ENCODE peak calls at places on chromosomes 5 and 9, in five cellular contexts. One of them, this sample, is unnamed.

GRCh38 chr9:137130176-137130755 is 8.7 kb upstream of the GRIN1 start:
- DNase-seq in A549: no peak
- DNase-seq in SK-N-SH: peak
- DNase-seq in IMR-90: no peak
- DNase-seq in GM12878: no peak
- DNase-seq in this sample: no peak

GRCh38 chr5:140870221-140871201 is 1.8 kb downstream of the PCDHA11 start:
- DNase-seq in A549: no peak
- DNase-seq in SK-N-SH: no peak
- DNase-seq in IMR-90: no peak
- DNase-seq in GM12878: no peak
- DNase-seq in this sample: no peak

GRCh38 chr5:54985301-54986268 is at the start of gene ESM1:
- DNase-seq in A549: no peak
- DNase-seq in SK-N-SH: no peak
- DNase-seq in IMR-90: peak
- DNase-seq in GM12878: no peak
- DNase-seq in this sample: no peak

GRCh38 chr5:11700376-11700775 is 203.9 kb downstream of the CTNND2 start:
- DNase-seq in A549: no peak
- DNase-seq in SK-N-SH: no peak
- DNase-seq in IMR-90: no peak
- DNase-seq in GM12878: no peak
- DNase-seq in this sample: no peak

GRCh38 chr5:177296581-177296980 is 6.9 kb downstream of the RAB24 start:
- DNase-seq in A549: no peak
- DNase-seq in SK-N-SH: no peak
- DNase-seq in IMR-90: no peak
- DNase-seq in GM12878: no peak
- DNase-seq in this sample: no peak

GRCh38 chr9:88462191-88462590 is 72.8 kb upstream of the NXNL2 start:
- DNase-seq in A549: no peak
- DNase-seq in SK-N-SH: no peak
- DNase-seq in IMR-90: peak
- DNase-seq in GM12878: no peak
- DNase-seq in this sample: no peak

GRCh38 chr9:9560382-9561035 is 1052.3 kb downstream of the PTPRD start:
- DNase-seq in A549: no peak
- DNase-seq in SK-N-SH: no peak
- DNase-seq in IMR-90: no peak
- DNase-seq in GM12878: no peak
- DNase-seq in this sample: no peak

GRCh38 chr5:180636016-180636402 is 13.4 kb downstream of the FLT4 start:
- DNase-seq in A549: no peak
- DNase-seq in SK-N-SH: no peak
- DNase-seq in IMR-90: no peak
- DNase-seq in GM12878: no peak
- DNase-seq in this sample: no peak

GRCh38 chr9:9117866-9118265 is 1318.3 kb upstream of the DMAC1 start:
- DNase-seq in A549: no peak
- DNase-seq in SK-N-SH: no peak
- DNase-seq in IMR-90: no peak
- DNase-seq in GM12878: no peak
- DNase-seq in this sample: no peak

GRCh38 chr5:35198096-35198495 is 32.2 kb downstream of the PRLR start:
- DNase-seq in A549: no peak
- DNase-seq in SK-N-SH: peak
- DNase-seq in IMR-90: peak
- DNase-seq in GM12878: no peak
- DNase-seq in this sample: no peak

GRCh38 chr5:107796797-107797196 is 126.1 kb upstream of the EFNA5 start:
- DNase-seq in A549: no peak
- DNase-seq in SK-N-SH: no peak
- DNase-seq in IMR-90: peak
- DNase-seq in GM12878: no peak
- DNase-seq in this sample: no peak

GRCh38 chr9:129197978-129198736 is 20.1 kb upstream of the IER5L start:
- DNase-seq in A549: no peak
- DNase-seq in SK-N-SH: no peak
- DNase-seq in IMR-90: peak
- DNase-seq in GM12878: no peak
- DNase-seq in this sample: no peak

GRCh38 chr5:64164166-64164565 is 1.5 kb upstream of the RNF180 start:
- DNase-seq in A549: no peak
- DNase-seq in SK-N-SH: no peak
- DNase-seq in IMR-90: no peak
- DNase-seq in GM12878: no peak
- DNase-seq in this sample: no peak

GRCh38 chr9:91246842-91247241 is 114.9 kb downstream of the AUH start:
- DNase-seq in A549: no peak
- DNase-seq in SK-N-SH: no peak
- DNase-seq in IMR-90: peak
- DNase-seq in GM12878: no peak
- DNase-seq in this sample: no peak

GRCh38 chr9:33782395-33783152 is 12.8 kb upstream of the PRSS3 start:
- DNase-seq in A549: no peak
- DNase-seq in SK-N-SH: no peak
- DNase-seq in IMR-90: peak
- DNase-seq in GM12878: no peak
- DNase-seq in this sample: no peak

GRCh38 chr5:122471031-122471751 is 159.2 kb downstream of the SNCAIP start:
- DNase-seq in A549: no peak
- DNase-seq in SK-N-SH: no peak
- DNase-seq in IMR-90: no peak
- DNase-seq in GM12878: no peak
- DNase-seq in this sample: no peak

GRCh38 chr5:171630047-171630669 is 155.5 kb upstream of the SMIM23 start:
- DNase-seq in A549: peak
- DNase-seq in SK-N-SH: peak
- DNase-seq in IMR-90: peak
- DNase-seq in GM12878: no peak
- DNase-seq in this sample: peak

GRCh38 chr5:96127538-96127937 is 165.9 kb upstream of the ELL2 start:
- DNase-seq in A549: no peak
- DNase-seq in SK-N-SH: no peak
- DNase-seq in IMR-90: no peak
- DNase-seq in GM12878: no peak
- DNase-seq in this sample: no peak

GRCh38 chr5:62720036-62720441 is 141.4 kb downstream of the LRRC70 start:
- DNase-seq in A549: peak
- DNase-seq in SK-N-SH: peak
- DNase-seq in IMR-90: peak
- DNase-seq in GM12878: peak
- DNase-seq in this sample: peak

GRCh38 chr9:131122158-131122557 is 3.2 kb upstream of the NUP214 start:
- DNase-seq in A549: no peak
- DNase-seq in SK-N-SH: no peak
- DNase-seq in IMR-90: no peak
- DNase-seq in GM12878: no peak
- DNase-seq in this sample: no peak

GRCh38 chr5:74042559-74043357 is 416.8 kb downstream of the ARHGEF28 start:
- DNase-seq in A549: no peak
- DNase-seq in SK-N-SH: no peak
- DNase-seq in IMR-90: peak
- DNase-seq in GM12878: no peak
- DNase-seq in this sample: no peak

GRCh38 chr5:66299463-66299862 is 155.4 kb downstream of the SREK1 start:
- DNase-seq in A549: no peak
- DNase-seq in SK-N-SH: no peak
- DNase-seq in IMR-90: no peak
- DNase-seq in GM12878: no peak
- DNase-seq in this sample: no peak

GRCh38 chr9:114616684-114617520 is 5.8 kb downstream of the TMEM268 start:
- DNase-seq in A549: no peak
- DNase-seq in SK-N-SH: no peak
- DNase-seq in IMR-90: no peak
- DNase-seq in GM12878: peak
- DNase-seq in this sample: peak

GRCh38 chr5:138488481-138488945 is 23.2 kb downstream of the EGR1 start:
- DNase-seq in A549: no peak
- DNase-seq in SK-N-SH: no peak
- DNase-seq in IMR-90: peak
- DNase-seq in GM12878: no peak
- DNase-seq in this sample: peak

GRCh38 chr5:83488271-83488670 is 16.7 kb downstream of the VCAN start:
- DNase-seq in A549: no peak
- DNase-seq in SK-N-SH: no peak
- DNase-seq in IMR-90: peak
- DNase-seq in GM12878: no peak
- DNase-seq in this sample: no peak

GRCh38 chr5:107513337-107514125 is 157.2 kb downstream of the EFNA5 start:
- DNase-seq in A549: no peak
- DNase-seq in SK-N-SH: no peak
- DNase-seq in IMR-90: no peak
- DNase-seq in GM12878: peak
- DNase-seq in this sample: no peak

GRCh38 chr9:131449276-131449675 is 53.4 kb upstream of the POMT1 start:
- DNase-seq in A549: no peak
- DNase-seq in SK-N-SH: no peak
- DNase-seq in IMR-90: no peak
- DNase-seq in GM12878: no peak
- DNase-seq in this sample: no peak

GRCh38 chr5:119070578-119070827 is 384 bp upstream of the DMXL1 start:
- DNase-seq in A549: peak
- DNase-seq in SK-N-SH: peak
- DNase-seq in IMR-90: no peak
- DNase-seq in GM12878: no peak
- DNase-seq in this sample: no peak

DNA sequence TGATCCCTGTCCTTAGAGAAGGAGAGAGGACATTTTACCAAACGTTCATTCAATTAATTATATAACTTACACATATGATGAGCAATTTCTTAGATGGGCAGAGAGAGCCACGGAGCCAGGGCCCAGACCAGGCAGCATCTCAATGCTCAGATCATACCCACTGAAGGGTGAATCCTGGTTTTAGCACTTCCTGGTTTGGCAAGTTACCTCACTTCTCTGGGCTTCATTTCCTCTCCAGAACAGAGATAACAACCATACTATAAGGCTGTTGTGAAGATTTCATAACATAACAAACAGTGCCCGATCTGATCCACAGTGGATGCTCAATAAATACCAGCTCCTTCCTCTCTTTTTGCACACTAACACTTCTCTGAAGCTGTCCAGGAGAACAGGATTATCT is 271.1 kb downstream of the DENND1A start:
- DNase-seq in A549: no peak
- DNase-seq in SK-N-SH: no peak
- DNase-seq in IMR-90: no peak
- DNase-seq in GM12878: no peak
- DNase-seq in this sample: no peak
- TF ChIP-seq RCOR1 in A549: no peak
- TF ChIP-seq RCOR1 in SK-N-SH: no peak
- TF ChIP-seq RCOR1 in IMR-90: no peak
- TF ChIP-seq RCOR1 in GM12878: no peak
- TF ChIP-seq RCOR1 in this sample: no peak

GRCh38 chr9:133348763-133349573 is 950 bp downstream of the RPL7A start:
- DNase-seq in A549: no peak
- DNase-seq in SK-N-SH: no peak
- DNase-seq in IMR-90: no peak
- DNase-seq in GM12878: no peak
- DNase-seq in this sample: no peak

GRCh38 chr9:133347985-133348762 is at the start of the genes MED22 and RPL7A:
- DNase-seq in A549: peak
- DNase-seq in SK-N-SH: peak
- DNase-seq in IMR-90: peak
- DNase-seq in GM12878: peak
- DNase-seq in this sample: peak

GRCh38 chr9:133345596-133345995 is 2.3 kb downstream of the MED22 start:
- DNase-seq in A549: no peak
- DNase-seq in SK-N-SH: no peak
- DNase-seq in IMR-90: no peak
- DNase-seq in GM12878: no peak
- DNase-seq in this sample: no peak

GRCh38 chr9:133346021-133346713 is 1.8 kb downstream of the MED22 start:
- DNase-seq in A549: no peak
- DNase-seq in SK-N-SH: peak
- DNase-seq in IMR-90: no peak
- DNase-seq in GM12878: no peak
- DNase-seq in this sample: no peak

DNA sequence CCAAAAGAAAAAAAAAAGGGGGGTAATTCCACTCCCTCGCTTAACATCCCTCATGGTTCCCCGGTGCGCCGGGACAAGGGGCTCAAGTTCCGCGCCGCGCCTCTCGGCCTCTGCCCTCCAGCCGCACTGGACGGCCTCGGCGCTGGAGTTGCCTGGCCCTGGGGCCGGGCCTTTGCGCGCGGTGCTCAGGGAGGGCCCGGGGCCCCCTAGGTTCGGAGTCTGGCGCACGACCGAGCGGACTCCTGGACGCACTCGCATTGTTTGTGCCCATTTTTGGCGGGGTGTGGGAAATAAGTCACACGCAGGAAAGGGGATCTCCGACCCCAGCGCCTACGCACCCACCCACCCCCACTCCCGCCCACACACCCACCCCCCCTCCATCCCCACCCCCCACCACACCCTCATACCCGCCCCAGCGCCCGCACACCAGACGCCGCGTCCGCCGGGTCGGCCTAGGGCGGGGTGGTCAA is 381 bp downstream of the MED22 start:
- DNase-seq in A549: no peak
- DNase-seq in SK-N-SH: peak
- DNase-seq in IMR-90: no peak
- DNase-seq in GM12878: peak
- DNase-seq in this sample: peak
- TF ChIP-seq RCOR1 in A549: no peak
- TF ChIP-seq RCOR1 in SK-N-SH: no peak
- TF ChIP-seq RCOR1 in IMR-90: no peak
- TF ChIP-seq RCOR1 in GM12878: no peak
- TF ChIP-seq RCOR1 in this sample: no peak

DNA sequence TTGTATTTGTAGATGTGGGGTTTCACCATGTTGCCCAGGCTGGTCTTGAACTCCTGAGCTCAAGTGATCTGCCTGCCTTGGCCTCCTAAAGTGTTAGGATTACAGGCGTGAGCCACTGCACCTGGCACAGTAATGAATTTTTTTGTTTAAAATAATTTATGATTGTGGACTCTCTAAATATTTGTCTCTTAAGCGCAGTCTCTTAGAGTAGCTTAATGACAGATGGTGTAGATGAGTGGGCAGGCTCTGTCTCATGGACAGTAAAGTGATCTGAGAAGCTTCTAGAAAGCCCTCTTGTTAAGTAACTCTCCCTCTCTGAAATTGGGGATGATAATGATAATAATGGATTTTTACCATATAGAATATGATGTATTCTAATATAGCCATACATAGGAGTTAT is 47.5 kb upstream of the KIAA1958 start:
- DNase-seq in A549: no peak
- DNase-seq in SK-N-SH: no peak
- DNase-seq in IMR-90: no peak
- DNase-seq in GM12878: no peak
- DNase-seq in this sample: no peak
- TF ChIP-seq RCOR1 in A549: no peak
- TF ChIP-seq RCOR1 in SK-N-SH: no peak
- TF ChIP-seq RCOR1 in IMR-90: no peak
- TF ChIP-seq RCOR1 in GM12878: no peak
- TF ChIP-seq RCOR1 in this sample: no peak

GRCh38 chr9:97518909-97519307 is 17.4 kb downstream of the TMOD1 start:
- DNase-seq in A549: peak
- DNase-seq in SK-N-SH: no peak
- DNase-seq in IMR-90: peak
- DNase-seq in GM12878: no peak
- DNase-seq in this sample: no peak
- TF ChIP-seq RCOR1 in A549: no peak
- TF ChIP-seq RCOR1 in SK-N-SH: no peak
- TF ChIP-seq RCOR1 in IMR-90: no peak
- TF ChIP-seq RCOR1 in GM12878: no peak
- TF ChIP-seq RCOR1 in this sample: no peak